ENCODE peak calls at places on chromosomes 4 and X, in six cellular contexts. O is GM12865, T is AG10803, H is sigmoid colon, X is colonic mucosa, A is upper lobe of left lung. D is an unnamed sample.

GRCh38 chr4:127997534-127998388 is 32.6 kb downstream of the ABHD18 start:
- DNase-seq in O (peak; percentile 80), T (peak; percentile 43), H (no peak), X (no peak), A (no peak), D (no peak)

GRCh38 chr4:94621491-94622080 is 136.2 kb upstream of the BMPR1B start:
- DNase-seq in O (peak; percentile 53), T (peak; percentile 47), H (no peak), X (peak; percentile 23), A (no peak), D (no peak)

GRCh38 chr4:145944886-145945285 is 6.3 kb upstream of the ZNF827 start:
- DNase-seq in O (no peak), T (no peak), H (no peak), X (no peak), A (no peak), D (no peak)

GRCh38 chr4:1226167-1226514 is 22.8 kb downstream of the CTBP1 start:
- DNase-seq in O (no peak), T (no peak), H (no peak), X (no peak), A (peak; percentile 72), D (no peak)

GRCh38 chr4:76607266-76607799 is 172.3 kb downstream of the SHROOM3 start:
- DNase-seq in O (peak; percentile 89), T (peak; percentile 98), H (no peak), X (no peak), A (no peak), D (no peak)

GRCh38 chr4:20288047-20288650 is 36.4 kb downstream of the SLIT2 start:
- DNase-seq in O (no peak), T (peak; percentile 56), H (no peak), X (no peak), A (no peak), D (no peak)

GRCh38 chrX:81229208-81229607 is 27.3 kb downstream of the SH3BGRL start:
- DNase-seq in O (no peak), T (no peak), H (no peak), X (no peak), A (no peak), D (no peak)

GRCh38 chr4:122456228-122457106 is at the start of gene IL2:
- DNase-seq in O (no peak), T (no peak), H (no peak), X (no peak), A (no peak), D (no peak)

GRCh38 chrX:31921236-31921635 is 849.4 kb upstream of the FTHL17 start:
- DNase-seq in O (no peak), T (no peak), H (no peak), X (no peak), A (no peak), D (no peak)

DNA sequence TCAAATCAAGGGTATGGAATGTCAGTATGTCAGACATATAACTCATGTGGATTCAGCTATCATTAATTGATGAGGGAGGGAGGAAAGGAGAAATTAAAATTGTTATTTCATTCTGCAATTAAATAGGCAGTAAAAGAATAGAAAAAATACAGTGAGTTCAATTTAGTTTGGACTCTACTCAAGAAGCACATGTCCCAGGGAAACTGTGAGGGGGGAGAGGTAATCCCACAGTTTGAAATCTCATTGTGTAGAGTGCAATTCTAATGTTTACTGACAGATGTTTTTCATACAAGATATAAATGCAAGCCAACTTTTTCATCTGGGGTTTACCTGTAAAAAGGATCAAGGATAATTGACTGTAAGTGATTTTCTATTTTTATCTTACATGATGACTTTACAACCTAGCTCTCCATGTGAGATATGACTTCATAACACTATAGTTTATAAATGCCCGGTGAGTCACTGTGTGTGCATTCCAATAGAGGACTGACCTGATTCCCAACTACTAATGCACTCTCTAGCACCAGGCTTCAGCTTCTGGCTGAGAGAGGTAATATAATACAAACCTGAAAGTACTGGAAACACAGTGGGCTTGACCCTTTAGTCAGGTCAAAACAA is 35.2 kb upstream of the SCD5 start:
- DNase-seq in O (no peak), T (peak; percentile 76), H (no peak), X (peak; percentile 25), A (no peak), D (no peak)
- TF ChIP-seq CTCF in O (no peak), T (peak; percentile 35), H (no peak), X (no peak), A (no peak), D (no peak)

DNA sequence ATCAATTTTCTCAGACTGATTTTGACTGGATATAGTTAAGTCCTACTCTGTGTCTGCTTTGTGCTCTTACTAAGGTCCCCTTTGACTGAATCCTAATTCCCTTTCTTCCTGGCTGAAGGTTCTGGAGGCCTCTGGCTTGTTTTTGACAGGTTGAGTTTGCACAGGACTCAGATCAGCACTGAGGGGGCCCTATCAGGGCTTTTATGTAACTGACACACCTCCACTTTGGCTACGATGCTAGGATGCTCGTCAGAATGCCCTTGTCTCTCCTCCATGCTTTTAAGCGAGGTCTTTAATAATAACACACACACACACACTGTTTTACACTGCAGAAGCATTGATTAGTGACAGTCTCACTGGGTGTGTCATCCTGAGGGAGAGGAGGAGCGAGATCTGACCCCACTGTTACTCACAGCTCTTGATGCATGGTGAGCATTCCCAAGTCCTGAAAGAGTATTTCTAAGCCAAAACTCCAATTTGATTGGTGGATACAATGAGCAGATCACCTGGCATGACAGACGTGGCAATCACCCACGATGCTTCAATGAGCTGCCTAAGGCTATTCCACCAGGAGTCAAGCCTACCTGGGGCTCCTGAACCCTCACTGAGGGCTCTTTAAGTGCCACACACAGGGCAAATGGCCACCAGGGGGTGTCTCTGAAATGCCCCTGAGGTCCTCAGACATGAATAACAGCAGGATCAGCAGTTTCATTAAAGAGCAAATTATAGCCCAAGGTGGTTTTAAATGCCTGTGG is 130.4 kb upstream of the CPEB2 start:
- DNase-seq in O (peak; percentile 71), T (no peak), H (no peak), X (no peak), A (no peak), D (no peak)
- TF ChIP-seq CTCF in O (peak; percentile 53), T (peak; percentile 25), H (no peak), X (peak; percentile 40), A (peak; percentile 24), D (peak; percentile 22)

GRCh38 chr4:84470204-84470785 is 28.8 kb downstream of the NKX6-1 start:
- DNase-seq in O (peak; percentile 20), T (no peak), H (no peak), X (no peak), A (no peak), D (no peak)
- TF ChIP-seq CTCF in O (peak; percentile 19), T (peak; percentile 41), H (no peak), X (no peak), A (no peak), D (no peak)

GRCh38 chrX:135707880-135708279 is 5.6 kb upstream of the CT45A1 start:
- DNase-seq in O (peak; percentile 52), T (no peak), H (no peak), X (peak; percentile 34), A (no peak), D (no peak)
- TF ChIP-seq CTCF in O (peak; percentile 52), T (no peak), H (no peak), X (no peak), A (no peak), D (peak; percentile 42)

GRCh38 chrX:13646154-13646549 is 6.8 kb upstream of the TCEANC start:
- DNase-seq in O (peak; percentile 51), T (peak; percentile 66), H (peak; percentile 73), X (peak; percentile 64), A (no peak), D (no peak)
- TF ChIP-seq CTCF in O (peak; percentile 55), T (peak; percentile 78), H (peak; percentile 17), X (peak; percentile 43), A (peak; percentile 42), D (peak; percentile 50)

DNA sequence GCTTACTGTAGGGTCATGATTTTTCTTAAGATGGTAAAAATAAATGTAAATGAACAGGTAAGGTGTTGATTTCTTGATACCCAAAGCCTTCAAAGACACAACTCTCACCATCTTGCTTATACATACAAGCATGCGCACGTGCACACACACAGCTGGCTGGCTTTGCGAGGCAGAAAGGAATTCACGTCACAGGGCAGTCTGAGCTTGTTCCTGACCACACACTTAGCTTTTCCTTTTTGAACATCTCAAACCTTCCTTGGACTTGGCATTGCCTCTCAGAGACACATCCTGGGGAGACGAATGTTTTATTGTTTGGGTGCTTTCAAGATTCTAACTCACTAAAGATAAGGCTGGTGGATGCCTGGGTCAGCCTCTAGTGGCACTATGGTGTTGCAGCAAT is 175.0 kb downstream of the NHS start:
- DNase-seq in O (no peak), T (no peak), H (no peak), X (no peak), A (no peak), D (no peak)
- TF ChIP-seq CTCF in O (no peak), T (peak; percentile 4), H (no peak), X (no peak), A (no peak), D (no peak)

GRCh38 chr4:176565044-176565443 is 227.7 kb downstream of the VEGFC start:
- DNase-seq in O (no peak), T (no peak), H (no peak), X (no peak), A (no peak), D (no peak)

GRCh38 chr4:176561368-176561767 is 231.4 kb downstream of the VEGFC start:
- DNase-seq in O (no peak), T (no peak), H (no peak), X (no peak), A (no peak), D (no peak)

GRCh38 chr4:176569301-176569700 is 223.4 kb downstream of the VEGFC start:
- DNase-seq in O (no peak), T (no peak), H (no peak), X (no peak), A (no peak), D (no peak)

GRCh38 chr4:176566769-176567168 is 226.0 kb downstream of the VEGFC start:
- DNase-seq in O (no peak), T (no peak), H (no peak), X (no peak), A (no peak), D (no peak)

GRCh38 chr4:176563591-176563990 is 229.1 kb downstream of the VEGFC start:
- DNase-seq in O (no peak), T (peak; percentile 71), H (no peak), X (no peak), A (no peak), D (no peak)
- TF ChIP-seq CTCF in O (no peak), T (peak; percentile 56), H (no peak), X (no peak), A (no peak), D (peak; percentile 39)

GRCh38 chr4:169115144-169115896 is 105.3 kb upstream of the CBR4 start:
- DNase-seq in O (no peak), T (no peak), H (no peak), X (peak; percentile 59), A (no peak), D (no peak)

GRCh38 chr4:169114341-169114974 is 104.4 kb upstream of the CBR4 start:
- DNase-seq in O (no peak), T (no peak), H (no peak), X (no peak), A (no peak), D (no peak)

GRCh38 chr4:169116270-169116901 is 106.3 kb upstream of the CBR4 start:
- DNase-seq in O (no peak), T (no peak), H (no peak), X (no peak), A (peak; percentile 54), D (no peak)

GRCh38 chr4:169117591-169118081 is 107.6 kb upstream of the CBR4 start:
- DNase-seq in O (no peak), T (peak; percentile 73), H (no peak), X (no peak), A (no peak), D (no peak)

DNA sequence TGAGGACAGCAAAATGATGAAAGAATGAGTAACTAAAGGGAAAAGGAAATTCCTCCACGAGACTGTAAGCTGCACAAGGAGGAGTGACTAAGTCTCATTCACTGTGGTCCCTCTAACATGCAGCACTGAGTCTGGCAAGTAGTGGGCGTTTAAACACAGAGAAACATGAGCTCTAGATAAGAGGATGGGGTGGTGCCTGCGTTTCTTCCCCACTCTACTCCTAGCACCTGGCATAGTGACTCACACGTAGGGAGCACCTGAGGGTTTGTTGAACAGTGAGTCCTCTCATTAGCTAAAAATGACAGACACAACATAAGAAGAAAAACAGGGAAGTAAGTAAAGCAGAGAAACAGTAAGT is 105.8 kb upstream of the CBR4 start:
- DNase-seq in O (no peak), T (peak; percentile 97), H (no peak), X (peak; percentile 55), A (no peak), D (no peak)
- TF ChIP-seq CTCF in O (no peak), T (peak; percentile 62), H (no peak), X (no peak), A (no peak), D (no peak)